ENCODE peak calls at places on chromosomes 7 and 10, in five cellular contexts. I, G, M, N and Y are unnamed samples.
A peak's percentile ranks its signal among the peaks of the same experiment; 100 is the strongest.

GRCh38 chr10:85026878-85027467 is 698.6 kb downstream of the CCSER2 start:
- DNase-seq in I (no peak), G (no peak), M (no peak), N (no peak), Y (no peak)

GRCh38 chr7:143410523-143411004 is 1.9 kb upstream of the EPHA1 start:
- DNase-seq in I (no peak), G (no peak), M (no peak), N (no peak), Y (no peak)

GRCh38 chr7:131056007-131056406 is 271.7 kb upstream of the MKLN1 start:
- DNase-seq in I (no peak), G (no peak), M (no peak), N (no peak), Y (no peak)

GRCh38 chr7:43735802-43736603 is 6.7 kb upstream of the COA1 start:
- DNase-seq in I (no peak), G (no peak), M (no peak), N (no peak), Y (no peak)

GRCh38 chr10:124285587-124286527 is 132.9 kb downstream of the OAT start:
- DNase-seq in I (no peak), G (no peak), M (no peak), N (no peak), Y (no peak)

GRCh38 chr10:13270877-13271551 is 28.9 kb downstream of the PHYH start:
- DNase-seq in I (no peak), G (no peak), M (no peak), N (no peak), Y (no peak)

GRCh38 chr10:5343561-5343960 is 21.2 kb upstream of the UCN3 start:
- DNase-seq in I (no peak), G (no peak), M (peak; percentile 1), N (no peak), Y (no peak)

GRCh38 chr10:61475449-61475873 is 22.3 kb upstream of the TMEM26 start:
- DNase-seq in I (no peak), G (no peak), M (peak; percentile 55), N (no peak), Y (no peak)

GRCh38 chr10:79316671-79317431 is 30.4 kb upstream of the PPIF start:
- DNase-seq in I (peak; percentile 20), G (no peak), M (no peak), N (peak; percentile 77), Y (peak; percentile 52)

GRCh38 chr10:97736403-97736901 is 476 bp upstream of the ZFYVE27 start:
- DNase-seq in I (no peak), G (no peak), M (no peak), N (no peak), Y (no peak)

GRCh38 chr10:119330342-119330741 is 123.0 kb downstream of the GRK5 start:
- DNase-seq in I (no peak), G (no peak), M (no peak), N (no peak), Y (no peak)

GRCh38 chr7:27606270-27607209 is 56.1 kb downstream of the HIBADH start:
- DNase-seq in I (no peak), G (no peak), M (peak; percentile 47), N (no peak), Y (no peak)

GRCh38 chr10:21315321-21316220 is 209.9 kb downstream of the SKIDA1 start:
- DNase-seq in I (peak; percentile 63), G (no peak), M (peak; percentile 76), N (no peak), Y (no peak)

GRCh38 chr7:74449809-74450397 is 3.8 kb upstream of the GTF2IRD1 start:
- DNase-seq in I (no peak), G (peak; percentile 28), M (peak; percentile 22), N (peak; percentile 55), Y (peak; percentile 84)

GRCh38 chr10:122021828-122022227 is 32.9 kb downstream of the TACC2 start:
- DNase-seq in I (no peak), G (no peak), M (no peak), N (no peak), Y (no peak)

GRCh38 chr7:151682831-151683614 is 163.3 kb upstream of the RHEB start:
- DNase-seq in I (no peak), G (no peak), M (no peak), N (no peak), Y (no peak)

GRCh38 chr10:99742701-99743100 is 10.7 kb downstream of the CUTC start:
- DNase-seq in I (no peak), G (no peak), M (no peak), N (no peak), Y (no peak)